ENCODE peak calls at places on chromosomes 13 and 19, in four cellular contexts. W is IMR-90, E is K562, J is HepG2. Y is an unnamed sample.

GRCh38 chr19:36106441-36106840 is 4.5 kb upstream of the OVOL3 start:
- DNase-seq in W (no peak), E (no peak), J (no peak), Y (no peak)

GRCh38 chr19:49447485-49448431 is 3.9 kb downstream of the PIH1D1 start:
- DNase-seq in W (peak), E (peak), J (no peak), Y (no peak)

GRCh38 chr19:7751157-7751783 is 3.9 kb upstream of the CD209 start:
- DNase-seq in W (peak), E (no peak), J (no peak), Y (no peak)

GRCh38 chr13:92901739-92902138 is 324.9 kb upstream of the GPC6 start:
- DNase-seq in W (no peak), E (no peak), J (no peak), Y (no peak)

GRCh38 chr19:35204799-35205732 is 23.5 kb downstream of the FAM187B start:
- DNase-seq in W (no peak), E (peak), J (no peak), Y (no peak)

GRCh38 chr19:13089139-13089856 is 13.4 kb downstream of the LYL1 start:
- DNase-seq in W (no peak), E (peak), J (peak), Y (peak)

GRCh38 chr19:33368074-33368864 is 5.2 kb upstream of the CEBPG start:
- DNase-seq in W (peak), E (no peak), J (no peak), Y (no peak)

GRCh38 chr19:11401808-11402543 is 17.1 kb downstream of the RGL3 start:
- DNase-seq in W (no peak), E (no peak), J (no peak), Y (no peak)

GRCh38 chr13:51397262-51397933 is 55.4 kb downstream of the INTS6 start:
- DNase-seq in W (peak), E (peak), J (no peak), Y (peak)

GRCh38 chr13:27280009-27280646 is 9.5 kb downstream of the RASL11A start:
- DNase-seq in W (no peak), E (no peak), J (no peak), Y (no peak)

GRCh38 chr19:8585057-8585893 is 8.0 kb upstream of the MYO1F start:
- DNase-seq in W (no peak), E (no peak), J (no peak), Y (no peak)

GRCh38 chr13:46679369-46680180 is 117.4 kb downstream of the ESD start:
- DNase-seq in W (peak), E (no peak), J (peak), Y (no peak)

GRCh38 chr13:110323172-110323851 is 16.2 kb downstream of the COL4A2 start:
- DNase-seq in W (peak), E (no peak), J (no peak), Y (peak)

GRCh38 chr13:73767191-73767741 is 366.9 kb downstream of the KLF12 start:
- DNase-seq in W (peak), E (no peak), J (peak), Y (no peak)

GRCh38 chr19:1407662-1408299 is 395 bp downstream of the DAZAP1 start:
- DNase-seq in W (no peak), E (no peak), J (no peak), Y (no peak)

GRCh38 chr13:113765241-113765910 is 6.3 kb downstream of the TMEM255B start:
- DNase-seq in W (no peak), E (no peak), J (no peak), Y (no peak)

GRCh38 chr19:39165857-39166256 is 30.9 kb upstream of the NCCRP1 start:
- DNase-seq in W (no peak), E (no peak), J (no peak), Y (no peak)

GRCh38 chr19:27777726-27778125 is 1435.2 kb downstream of the UQCRFS1 start:
- DNase-seq in W (no peak), E (no peak), J (no peak), Y (peak)

GRCh38 chr19:16293133-16294085 is 31.2 kb upstream of the KLF2 start:
- DNase-seq in W (peak), E (peak), J (no peak), Y (peak)

GRCh38 chr13:38969187-38969586 is 21.4 kb downstream of the STOML3 start:
- DNase-seq in W (no peak), E (no peak), J (no peak), Y (no peak)

GRCh38 chr19:39032164-39032918 is at the start of gene FBXO27:
- DNase-seq in W (no peak), E (peak), J (no peak), Y (no peak)

GRCh38 chr19:5321851-5322681 is 18.5 kb downstream of the PTPRS start:
- DNase-seq in W (no peak), E (peak), J (no peak), Y (no peak)

GRCh38 chr13:27627377-27627776 is 5.7 kb downstream of the POLR1D start:
- DNase-seq in W (no peak), E (no peak), J (no peak), Y (no peak)

GRCh38 chr13:43749503-43749902 is 37.3 kb downstream of the ENOX1 start:
- DNase-seq in W (no peak), E (no peak), J (no peak), Y (no peak)

GRCh38 chr13:42970824-42971669 is 21.0 kb downstream of the EPSTI1 start:
- DNase-seq in W (peak), E (peak), J (peak), Y (peak)

GRCh38 chr19:18156841-18157464 is 4.0 kb downstream of the PIK3R2 start:
- DNase-seq in W (peak), E (peak), J (peak), Y (peak)

DNA sequence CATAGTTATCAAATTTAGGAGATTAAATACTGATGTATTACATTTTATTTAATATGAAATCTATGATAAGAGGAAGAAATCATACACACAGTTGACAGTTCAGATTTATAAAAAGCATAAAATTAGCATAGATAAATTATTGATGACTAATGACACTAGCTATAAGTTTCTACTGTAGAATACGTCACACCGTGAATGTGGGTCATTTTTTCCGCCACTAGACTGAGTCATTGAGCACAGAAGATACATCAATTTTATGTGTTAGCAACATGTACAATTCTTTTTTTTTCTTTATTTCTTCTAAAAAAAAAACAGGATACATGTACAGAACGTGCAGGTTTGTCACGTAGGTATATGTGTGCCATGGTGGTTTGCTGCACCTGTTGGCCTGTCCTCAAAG is 22.2 kb downstream of the AP2S1 start:
- DNase-seq in W (peak), E (no peak), J (no peak), Y (no peak)
- TF ChIP-seq RFX5 in W (no peak), E (no peak), J (no peak), Y (no peak)

GRCh38 chr13:98577823-98578285 is 947 bp upstream of the STK24 start:
- DNase-seq in W (no peak), E (no peak), J (peak), Y (no peak)

GRCh38 chr13:98576215-98576945 is 527 bp downstream of the STK24 start:
- DNase-seq in W (no peak), E (peak), J (no peak), Y (peak)

GRCh38 chr13:98575876-98576214 is 1.1 kb downstream of the STK24 start:
- DNase-seq in W (no peak), E (no peak), J (no peak), Y (no peak)

GRCh38 chr13:98576963-98577822 is at the start of gene STK24:
- DNase-seq in W (peak), E (peak), J (peak), Y (no peak)

DNA sequence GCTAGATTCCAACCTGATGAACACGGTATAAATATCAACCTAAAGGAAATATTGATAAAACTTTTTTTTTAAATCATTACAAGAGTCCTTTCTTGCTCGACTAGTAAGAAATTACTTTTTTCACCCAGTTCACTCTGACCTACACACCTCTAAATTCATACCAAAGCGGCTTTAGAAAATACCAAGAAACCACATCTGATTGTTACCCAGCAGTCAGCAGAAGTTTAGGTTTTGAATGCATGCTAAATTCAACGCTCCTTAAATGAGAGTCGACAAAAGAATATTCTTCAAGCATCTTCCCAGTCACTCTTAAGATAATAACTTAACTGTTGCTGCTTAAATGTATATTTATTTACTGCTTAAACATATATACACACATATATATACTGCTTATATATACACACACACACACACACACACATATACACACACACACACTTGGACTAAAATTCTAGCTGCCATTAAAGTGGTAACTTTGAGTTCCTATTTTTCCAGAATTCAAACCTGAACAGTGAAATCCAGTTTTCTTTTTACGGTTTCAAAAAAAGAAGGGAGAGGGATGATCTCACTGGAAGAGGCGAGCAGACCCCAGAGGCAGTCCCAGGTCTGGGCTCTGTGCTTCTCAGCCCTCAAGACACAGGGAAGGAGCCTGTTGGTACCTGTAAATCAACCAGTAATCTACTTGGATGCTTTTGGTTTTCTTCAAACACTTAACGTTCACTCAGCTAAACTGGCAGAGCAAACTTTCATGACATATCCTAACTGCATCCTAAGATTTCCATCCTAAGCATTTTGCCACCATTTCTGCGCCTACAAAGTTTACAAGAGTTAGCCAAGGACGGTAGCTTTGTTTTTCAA is 1.7 kb downstream of the STK24 start:
- DNase-seq in W (no peak), E (peak), J (no peak), Y (no peak)
- TF ChIP-seq MAZ in W (no peak), E (no peak), J (no peak), Y (no peak)

GRCh38 chr19:3238066-3238561 is 13.7 kb downstream of the CELF5 start:
- DNase-seq in W (no peak), E (no peak), J (no peak), Y (no peak)
- TF ChIP-seq RFX5 in W (no peak), E (no peak), J (no peak), Y (no peak)

DNA sequence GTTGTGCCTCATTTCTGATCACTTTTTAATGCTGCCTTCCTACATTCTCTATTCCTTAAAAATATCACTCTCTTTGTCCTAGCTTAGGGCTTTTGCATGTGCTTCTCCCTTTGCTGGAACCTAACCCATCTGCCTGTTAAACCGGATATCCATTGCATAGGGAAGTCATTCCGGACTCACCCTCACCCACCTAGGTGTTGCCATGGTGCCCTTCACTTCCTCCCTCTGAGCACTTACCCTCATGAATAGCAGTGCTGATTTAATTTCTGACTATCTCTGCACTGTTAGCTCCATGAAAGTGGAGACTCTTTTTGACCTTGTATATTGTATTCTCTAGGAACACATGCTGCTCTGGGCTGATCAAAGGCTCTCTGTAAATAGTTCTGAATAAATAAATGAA is 401.9 kb downstream of the PCDH20 start:
- DNase-seq in W (no peak), E (no peak), J (no peak), Y (no peak)
- TF ChIP-seq MAZ in W (no peak), E (no peak), J (no peak), Y (no peak)